ENCODE peak calls at places on chromosomes 7 and 10, in ten cellular contexts. R is testis, H is astrocyte, W is suprapubic skin, L is dorsolateral prefrontal cortex, J is endodermal cell, E is A549, V is thyroid gland, F is fibroblast of lung, A is ovary. S is an unnamed sample.

GRCh38 chr10:61992059-61992460 is 90.6 kb downstream of the ARID5B start:
- DNase-seq in A (peak), J (no peak), E (no peak), L (no peak), H (peak), R (peak), V (no peak), F (peak), W (no peak), S (peak)

GRCh38 chr10:70540089-70540788 is 61.7 kb downstream of the PALD1 start:
- DNase-seq in F (peak), V (no peak), R (peak), L (no peak), J (peak), A (no peak), H (no peak), E (peak), W (no peak), S (no peak)

GRCh38 chr7:131371411-131371810 is 43.7 kb downstream of the MKLN1 start:
- DNase-seq in V (no peak), F (no peak), L (no peak), E (no peak), A (no peak), J (no peak), W (no peak), R (no peak), H (no peak), S (no peak)

GRCh38 chr7:28840515-28841125 is 117.5 kb downstream of the TRIL start:
- DNase-seq in R (no peak), H (no peak), A (no peak), V (no peak), E (no peak), F (no peak), L (no peak), J (no peak), W (no peak), S (peak)

GRCh38 chr7:80851896-80852476 is 66.9 kb downstream of the SEMA3C start:
- DNase-seq in A (no peak), J (no peak), W (no peak), R (no peak), H (peak), F (peak), V (no peak), L (no peak), E (peak), S (peak)

GRCh38 chr10:110212119-110213006 is 5.0 kb downstream of the MXI1 start:
- DNase-seq in R (peak), J (no peak), V (no peak), F (no peak), L (no peak), W (no peak), A (no peak), H (no peak), E (no peak), S (no peak)

GRCh38 chr10:75904499-75905283 is 473.3 kb downstream of the LRMDA start:
- DNase-seq in L (no peak), E (no peak), A (no peak), R (no peak), H (no peak), J (peak), W (no peak), F (no peak), V (no peak), S (no peak)

GRCh38 chr10:133314911-133315310 is 6.2 kb downstream of the ZNF511 start:
- DNase-seq in E (no peak), W (no peak), F (no peak), R (no peak), L (no peak), V (no peak), H (no peak), A (no peak), J (no peak), S (no peak)

GRCh38 chr7:81013036-81013435 is 94.2 kb upstream of the SEMA3C start:
- DNase-seq in L (no peak), R (no peak), V (no peak), A (no peak), H (peak), F (peak), J (no peak), E (peak), W (no peak), S (peak)

GRCh38 chr10:110919971-110920881 is 822 bp downstream of the SHOC2 start:
- DNase-seq in J (peak), R (peak), A (peak), E (peak), H (no peak), W (no peak), V (peak), L (no peak), F (peak), S (peak)

DNA sequence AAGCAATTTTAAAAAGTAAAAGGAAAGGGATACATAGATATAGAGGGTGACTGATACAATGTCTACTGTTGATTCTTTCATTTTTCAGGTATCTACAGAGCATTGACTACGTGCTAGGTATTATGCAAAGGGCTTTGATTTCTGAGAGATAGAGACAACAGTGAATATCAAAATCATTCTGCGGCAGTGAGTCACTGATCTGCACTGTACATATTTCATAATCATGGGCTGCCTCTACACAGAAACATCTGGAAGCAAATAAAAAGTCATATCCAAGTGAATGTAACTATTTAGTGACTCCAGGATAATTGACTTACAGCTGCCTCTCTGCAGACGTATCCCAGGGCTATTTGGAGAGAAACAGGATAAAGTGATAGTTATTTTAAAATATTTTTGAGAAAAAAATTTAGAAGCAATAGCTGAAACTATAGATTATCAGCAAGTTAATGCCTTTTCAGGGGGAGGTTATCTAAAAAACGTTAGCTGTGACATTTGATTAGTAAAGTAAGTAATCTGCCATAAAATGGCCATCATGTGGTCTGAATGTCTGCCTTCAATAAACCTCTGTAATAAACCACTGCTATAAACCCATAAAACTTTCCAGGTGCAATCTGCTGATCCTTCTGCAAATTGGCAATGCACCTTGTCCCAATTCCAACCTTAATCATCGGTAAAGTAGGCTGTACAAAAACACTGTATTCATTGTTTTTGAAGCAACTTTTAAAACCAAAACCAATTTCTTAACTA is 43.7 kb downstream of the CPXM2 start:
- DNase-seq in V (no peak), W (no peak), L (no peak), H (no peak), F (no peak), J (no peak), E (peak), A (no peak), R (no peak), S (peak)
- TF ChIP-seq CTCF in V (no peak), W (no peak), L (no peak), H (no peak), F (no peak), J (no peak), E (no peak), A (no peak), R (no peak), S (no peak)

DNA sequence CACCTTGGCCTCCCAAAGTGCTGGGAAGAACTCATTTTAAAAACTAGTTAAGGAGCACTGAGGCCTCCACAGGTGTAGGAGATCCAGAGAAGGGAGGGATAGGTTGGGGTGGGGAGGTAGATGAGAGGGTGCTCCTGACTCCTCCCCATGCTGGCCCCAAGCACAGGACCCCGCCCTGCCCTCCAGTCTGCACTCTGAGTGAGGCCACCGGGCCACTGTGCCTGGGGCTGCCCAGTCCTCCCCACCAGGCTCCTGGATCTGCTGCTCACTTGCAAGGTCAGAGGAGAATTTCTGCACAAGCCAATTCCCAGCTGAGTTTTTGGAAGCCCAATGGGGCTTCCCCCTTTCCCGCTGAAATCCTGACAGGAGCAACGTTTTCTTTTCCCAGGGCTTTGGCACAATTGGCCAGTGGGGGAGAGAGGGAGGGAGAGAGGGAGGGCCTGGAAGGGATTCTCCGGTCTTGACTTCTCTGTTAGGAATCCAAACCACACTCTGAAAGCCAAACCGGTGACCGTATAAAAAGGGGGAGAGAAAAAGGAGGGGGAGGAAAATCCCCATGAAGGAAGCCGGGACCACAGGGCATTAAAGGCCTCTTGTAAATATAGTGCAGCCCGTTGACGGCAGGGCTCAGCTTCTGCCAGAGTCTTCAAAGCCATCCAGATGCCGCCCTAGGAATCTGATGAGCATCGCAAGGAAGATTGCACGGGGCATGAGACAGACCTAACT is 116.2 kb downstream of the SH3PXD2A start:
- DNase-seq in L (no peak), J (peak), E (no peak), V (no peak), H (peak), A (peak), W (no peak), F (peak), R (peak), S (peak)
- H3K4me3 ChIP-seq in L (no peak), J (no peak), E (no peak), V (no peak), H (no peak), A (no peak), W (no peak), F (no peak), R (no peak), S (no peak)

GRCh38 chr7:120733143-120733542 is 124.8 kb downstream of the TSPAN12 start:
- DNase-seq in H (peak), E (peak), L (no peak), J (no peak), W (no peak), A (no peak), R (no peak), V (no peak), F (peak), S (peak)
- TF ChIP-seq CTCF in H (peak), E (no peak), L (no peak), J (peak), W (no peak), A (no peak), R (no peak), V (no peak), F (no peak), S (no peak)

DNA sequence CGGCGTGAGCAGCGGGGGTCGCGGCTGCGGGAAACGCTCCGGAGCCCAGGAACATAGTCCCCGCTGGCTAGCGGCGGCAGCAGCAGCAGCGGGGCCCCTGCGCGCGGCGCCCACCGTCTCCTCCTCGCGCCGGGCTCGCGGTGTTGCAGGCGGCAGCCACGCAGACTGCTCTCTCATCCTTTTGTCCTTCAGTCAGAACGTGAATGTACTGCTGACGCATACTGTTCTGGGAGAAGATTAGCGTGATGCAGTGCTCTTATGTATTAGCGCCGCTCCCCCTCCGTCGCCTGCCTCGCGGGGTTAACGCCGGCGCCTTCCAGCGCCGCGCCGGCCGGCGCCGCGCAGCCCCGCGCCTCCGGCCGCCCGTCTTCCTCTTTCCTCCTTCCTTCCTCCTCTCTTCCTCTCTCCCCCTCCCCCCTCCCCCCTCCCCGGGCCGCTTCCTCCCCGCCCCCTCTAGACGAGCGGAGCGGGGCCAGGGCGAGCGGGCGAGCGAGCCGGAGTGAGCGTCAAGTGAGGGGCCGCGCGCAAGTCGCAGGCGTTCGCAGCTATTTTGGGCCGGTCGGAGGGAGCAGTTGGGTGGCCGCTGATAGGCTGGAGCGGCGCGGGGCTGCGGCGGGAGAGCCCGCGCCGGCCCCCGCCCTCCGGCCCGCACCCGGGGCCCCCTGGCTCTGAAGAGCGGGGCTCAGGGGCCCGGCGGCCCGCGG is 816 bp upstream of the LRRC4 start:
- DNase-seq in H (peak), R (peak), A (peak), E (no peak), J (peak), L (no peak), W (no peak), F (peak), V (peak), S (peak)
- H3K4me3 ChIP-seq in H (peak), R (peak), A (peak), E (no peak), J (peak), L (peak), W (peak), F (peak), V (no peak), S (peak)

GRCh38 chr7:39158367-39158766 is 180.7 kb downstream of the POU6F2 start:
- DNase-seq in A (no peak), V (no peak), F (no peak), W (no peak), J (no peak), E (no peak), L (no peak), H (no peak), R (no peak), S (no peak)

GRCh38 chr7:39154815-39155214 is 177.1 kb downstream of the POU6F2 start:
- DNase-seq in H (no peak), A (no peak), E (no peak), R (no peak), W (no peak), J (no peak), V (no peak), F (no peak), L (no peak), S (no peak)

GRCh38 chr7:39153113-39153512 is 175.4 kb downstream of the POU6F2 start:
- DNase-seq in E (no peak), V (no peak), R (no peak), L (no peak), A (no peak), F (no peak), W (no peak), J (no peak), H (no peak), S (no peak)

DNA sequence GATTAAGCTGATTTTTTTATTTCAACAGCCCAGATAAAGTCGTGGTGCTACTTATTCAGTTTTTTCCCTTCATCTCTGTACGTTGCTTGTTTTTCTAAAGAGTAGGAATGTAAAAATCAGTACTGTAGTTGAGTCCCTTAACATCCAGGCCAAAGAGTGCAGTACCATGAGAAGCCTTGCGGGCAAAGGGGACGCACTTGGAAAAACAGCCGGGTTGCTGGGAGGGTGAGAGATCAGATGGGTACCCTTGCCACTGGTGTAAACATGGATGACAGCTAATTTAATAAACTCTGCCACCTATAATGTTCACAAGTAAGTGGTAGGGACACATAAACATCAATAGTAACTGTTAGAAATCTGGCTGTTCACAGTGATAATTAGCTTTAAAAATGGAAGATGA is 175.9 kb downstream of the POU6F2 start:
- DNase-seq in H (no peak), V (no peak), A (no peak), E (no peak), R (no peak), F (no peak), W (no peak), J (peak), L (no peak), S (no peak)
- TF ChIP-seq CTCF in H (no peak), V (no peak), A (no peak), E (no peak), R (no peak), F (no peak), W (no peak), J (peak), L (no peak), S (no peak)

DNA sequence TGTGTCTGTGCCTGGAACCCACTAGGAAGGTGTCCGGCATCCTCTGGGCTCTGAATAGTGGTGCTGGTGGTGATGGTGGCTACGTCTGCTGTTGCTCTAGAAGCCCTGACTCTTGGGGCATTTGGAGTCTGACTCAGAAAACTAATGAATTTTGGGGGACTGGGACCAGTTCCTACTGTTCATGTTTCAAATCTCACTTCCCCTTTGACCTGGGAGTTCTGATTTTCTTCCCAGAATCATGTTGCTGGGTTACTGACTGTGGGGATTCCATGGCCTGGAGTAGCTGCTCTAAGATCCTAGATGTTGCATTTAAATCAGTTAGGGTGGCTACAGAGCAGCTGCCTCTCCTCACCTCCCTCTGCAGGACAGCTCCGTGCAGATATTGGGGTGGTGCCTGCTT is 3.2 kb downstream of the TSPAN33 start:
- DNase-seq in V (no peak), F (no peak), L (no peak), H (no peak), J (no peak), E (no peak), R (no peak), A (no peak), W (no peak), S (no peak)
- H3K4me3 ChIP-seq in V (no peak), F (no peak), L (no peak), H (no peak), J (no peak), E (no peak), R (no peak), A (no peak), W (no peak), S (no peak)

S was measured in foreskin fibroblast.